ENCODE peak calls at places on chromosomes 7 and 10, in seven cellular contexts. D is AG04450; M is lower lobe of right lung; R is ovary; F is H9; B is GM04503; J is naive thymus-derived CD8-positive, alpha-beta T cell. A is an unnamed sample.

GRCh38 chr7:111138196-111138569 is 47.3 kb downstream of the LRRN3 start:
- DNase-seq in R (peak; percentile 24), D (no peak), J (peak; percentile 61), M (peak; percentile 40), B (peak; percentile 24), F (no peak), A (no peak)

GRCh38 chr7:91527460-91527859 is 263.2 kb downstream of the FZD1 start:
- DNase-seq in D (no peak), B (no peak), J (no peak), M (no peak), F (no peak), R (no peak), A (no peak)

GRCh38 chr7:142854505-142855400 is at the start of gene EPHB6:
- DNase-seq in M (peak; percentile 83), B (no peak), D (no peak), J (peak; percentile 40), F (peak; percentile 62), R (peak; percentile 93), A (peak; percentile 93)

GRCh38 chr10:78952686-78953085 is 116.1 kb upstream of the ZMIZ1 start:
- DNase-seq in B (peak; percentile 88), D (no peak), M (no peak), J (no peak), F (no peak), R (peak; percentile 69), A (peak; percentile 80)

GRCh38 chr7:131642429-131642828 is 86.0 kb upstream of the PODXL start:
- DNase-seq in R (no peak), M (no peak), B (peak; percentile 62), D (no peak), F (no peak), J (no peak), A (no peak)

GRCh38 chr7:3683886-3684539 is 383.0 kb downstream of the SDK1 start:
- DNase-seq in J (no peak), D (no peak), F (peak; percentile 58), B (no peak), M (no peak), R (no peak), A (no peak)

GRCh38 chr10:62651341-62651740 is 153.2 kb upstream of the ADO start:
- DNase-seq in F (no peak), R (no peak), D (no peak), J (no peak), B (no peak), M (no peak), A (no peak)

GRCh38 chr10:22624289-22624738 is 90.1 kb downstream of the PIP4K2A start:
- DNase-seq in J (no peak), M (no peak), D (peak; percentile 26), F (no peak), B (peak; percentile 59), R (no peak), A (no peak)

GRCh38 chr7:132815130-132815529 is 238.9 kb upstream of the PLXNA4 start:
- DNase-seq in J (no peak), M (no peak), D (no peak), F (no peak), B (no peak), R (no peak), A (no peak)

GRCh38 chr10:70477661-70478162 is 855 bp upstream of the PALD1 start:
- DNase-seq in B (no peak), F (no peak), D (no peak), J (peak; percentile 78), R (peak; percentile 72), M (no peak), A (peak; percentile 71)

GRCh38 chr7:114938785-114939184 is 16.9 kb downstream of the MDFIC start:
- DNase-seq in B (no peak), D (no peak), R (no peak), J (no peak), F (no peak), M (no peak), A (no peak)

GRCh38 chr7:139403601-139404000 is 43.9 kb downstream of the LUC7L2 start:
- DNase-seq in F (no peak), R (no peak), J (no peak), M (no peak), B (no peak), D (no peak), A (no peak)

GRCh38 chr10:31051703-31052102 is 20.0 kb upstream of the ZNF438 start:
- DNase-seq in M (no peak), J (no peak), F (no peak), R (no peak), D (no peak), B (no peak), A (no peak)

GRCh38 chr10:1874533-1874932 is 137.2 kb upstream of the ADARB2 start:
- DNase-seq in F (no peak), M (no peak), R (no peak), J (no peak), D (no peak), B (no peak), A (no peak)

GRCh38 chr10:120931423-120931822 is 80.3 kb downstream of the WDR11 start:
- DNase-seq in J (no peak), M (no peak), F (no peak), R (no peak), D (no peak), B (no peak), A (no peak)

GRCh38 chr7:15755061-15755460 is 68.6 kb upstream of the MEOX2 start:
- DNase-seq in B (peak; percentile 93), F (no peak), J (no peak), D (no peak), M (no peak), R (no peak), A (no peak)

GRCh38 chr10:95341716-95342130 is 50.9 kb upstream of the PDLIM1 start:
- DNase-seq in J (no peak), M (no peak), R (no peak), B (peak; percentile 51), F (no peak), D (no peak), A (no peak)

GRCh38 chr7:5455175-5455574 is 31.5 kb upstream of the TNRC18 start:
- DNase-seq in F (no peak), D (no peak), R (no peak), M (no peak), J (no peak), B (no peak), A (no peak)

GRCh38 chr7:135150072-135150782 is 2.4 kb downstream of the TMEM140 start:
- DNase-seq in B (no peak), F (no peak), J (no peak), M (no peak), R (no peak), D (no peak), A (no peak)

GRCh38 chr10:35739998-35740397 is 97.9 kb upstream of the FZD8 start:
- DNase-seq in F (no peak), J (no peak), D (no peak), R (no peak), B (peak; percentile 6), M (no peak), A (no peak)

GRCh38 chr7:100897111-100897608 is 1.5 kb upstream of the ACHE start:
- DNase-seq in M (no peak), D (no peak), F (peak; percentile 64), J (peak; percentile 48), R (peak; percentile 58), B (no peak), A (no peak)